ENCODE peak calls at places on chromosomes 4 and X, in seven cellular contexts. R is AG09309, W is esophagus squamous epithelium, E is upper lobe of left lung, J is fibroblast of pulmonary artery, T is lower lobe of right lung, K is neural progenitor cell. P is an unnamed sample.

GRCh38 chrX:151396042-151396826 is 772 bp upstream of the VMA21 start:
- DNase-seq in K (no peak), E (no peak), W (no peak), R (peak), J (no peak), T (peak), P (peak)

GRCh38 chrX:97096385-97096784 is 212.7 kb downstream of the RPA4 start:
- DNase-seq in R (no peak), E (no peak), K (no peak), J (peak), T (no peak), W (no peak), P (no peak)

GRCh38 chrX:73126240-73126639 is 46.9 kb upstream of the PABPC1L2A start:
- DNase-seq in J (no peak), T (no peak), R (no peak), W (no peak), E (no peak), K (no peak), P (no peak)

GRCh38 chr4:24067781-24068193 is 177.9 kb upstream of the PPARGC1A start:
- DNase-seq in J (peak), R (no peak), T (no peak), K (no peak), E (no peak), W (no peak), P (peak)

GRCh38 chr4:147526272-147526654 is 45.4 kb downstream of the EDNRA start:
- DNase-seq in R (no peak), T (no peak), W (no peak), K (peak), E (no peak), J (no peak), P (no peak)

GRCh38 chr4:23324291-23324690 is 565.6 kb downstream of the PPARGC1A start:
- DNase-seq in R (no peak), W (no peak), J (peak), K (no peak), E (no peak), T (no peak), P (no peak)

GRCh38 chrX:20967725-20968124 is 406.5 kb upstream of the CNKSR2 start:
- DNase-seq in T (no peak), W (no peak), E (no peak), R (no peak), K (no peak), J (no peak), P (no peak)

GRCh38 chrX:155148724-155149537 is 67.3 kb upstream of the VBP1 start:
- DNase-seq in T (no peak), K (peak), R (no peak), J (peak), W (no peak), E (no peak), P (peak)

GRCh38 chr4:109574443-109574850 is 14.4 kb downstream of the MCUB start:
- DNase-seq in J (peak), K (no peak), W (no peak), T (no peak), R (no peak), E (no peak), P (peak)

GRCh38 chr4:182862166-182862875 is 54.9 kb downstream of the DCTD start:
- DNase-seq in E (no peak), T (no peak), R (no peak), W (no peak), J (no peak), K (peak), P (no peak)

GRCh38 chr4:26583538-26583864 is 383 bp upstream of the TBC1D19 start:
- DNase-seq in T (no peak), R (no peak), J (no peak), K (no peak), W (no peak), E (no peak), P (no peak)

GRCh38 chr4:11471613-11472012 is 42.9 kb upstream of the HS3ST1 start:
- DNase-seq in E (no peak), W (peak), J (peak), T (no peak), R (no peak), K (no peak), P (no peak)

GRCh38 chrX:3136161-3136961 is 95.1 kb downstream of the ARSF start:
- DNase-seq in J (no peak), K (peak), R (no peak), E (no peak), W (no peak), T (no peak), P (no peak)

GRCh38 chr4:25172964-25173917 is 13.0 kb upstream of the SEPSECS start:
- DNase-seq in J (peak), W (no peak), R (peak), T (no peak), K (no peak), E (no peak), P (peak)

GRCh38 chr4:26226978-26227377 is 93.8 kb upstream of the RBPJ start:
- DNase-seq in R (no peak), J (no peak), T (no peak), K (no peak), W (no peak), E (no peak), P (no peak)

DNA sequence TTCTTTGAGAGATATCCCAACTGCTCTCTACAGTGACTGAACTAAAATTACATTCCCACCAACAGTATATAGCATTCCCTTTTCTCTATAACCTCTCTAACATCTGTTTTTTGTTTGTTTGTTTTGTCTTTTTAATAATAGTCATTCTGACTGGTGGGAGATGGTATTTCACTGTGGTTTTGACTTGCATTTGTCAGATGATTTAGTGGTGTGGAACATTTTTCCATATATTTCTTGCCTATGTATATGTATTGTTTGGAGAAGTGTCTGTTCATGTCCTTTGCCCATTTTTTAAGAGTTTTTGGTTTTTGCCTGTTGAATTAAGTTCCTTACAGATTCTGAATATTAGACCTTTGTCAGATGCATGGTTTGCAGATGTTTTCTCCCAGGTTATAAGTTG is 9.0 kb downstream of the USO1 start:
- DNase-seq in E (no peak), J (no peak), R (no peak), K (no peak), T (no peak), W (no peak), P (peak)
- H3K4me3 ChIP-seq in E (no peak), J (no peak), R (no peak), K (no peak), T (no peak), W (no peak), P (no peak)

DNA sequence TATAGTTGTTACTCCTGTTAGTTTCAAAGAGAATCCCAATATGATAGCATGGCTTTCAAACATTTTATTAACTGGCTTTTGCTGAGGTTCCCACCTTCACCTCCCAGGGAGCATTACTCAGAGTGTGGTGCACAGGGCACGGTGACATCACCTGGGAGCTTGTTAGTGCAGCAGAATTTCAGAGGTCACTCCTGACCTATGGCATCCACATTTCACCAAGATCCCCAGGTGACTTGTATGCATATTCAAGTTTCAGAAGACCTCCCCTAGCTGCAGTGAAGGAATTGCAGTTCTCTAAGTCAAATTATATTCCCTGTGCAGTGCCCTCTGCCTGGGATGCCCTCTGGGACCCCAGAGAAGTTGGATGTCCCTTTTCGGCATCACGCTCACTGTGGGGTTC is 29.7 kb upstream of the LNX1 start:
- DNase-seq in J (no peak), T (no peak), K (peak), W (no peak), E (no peak), R (no peak), P (peak)
- TF ChIP-seq CTCF in J (peak), T (no peak), K (peak), W (no peak), E (no peak), R (peak), P (peak)

GRCh38 chr4:52408037-52408436 is 251.1 kb downstream of the USP46 start:
- DNase-seq in K (no peak), E (no peak), R (no peak), T (no peak), J (no peak), W (no peak), P (no peak)
- H3K4me3 ChIP-seq in K (no peak), E (no peak), R (no peak), T (no peak), J (no peak), W (no peak), P (no peak)

GRCh38 chr4:125303821-125304220 is 10.9 kb upstream of the FAT4 start:
- DNase-seq in K (no peak), J (no peak), W (no peak), T (no peak), E (no peak), R (no peak), P (no peak)
- TF ChIP-seq CTCF in K (no peak), J (no peak), W (no peak), T (no peak), E (no peak), R (no peak), P (no peak)

DNA sequence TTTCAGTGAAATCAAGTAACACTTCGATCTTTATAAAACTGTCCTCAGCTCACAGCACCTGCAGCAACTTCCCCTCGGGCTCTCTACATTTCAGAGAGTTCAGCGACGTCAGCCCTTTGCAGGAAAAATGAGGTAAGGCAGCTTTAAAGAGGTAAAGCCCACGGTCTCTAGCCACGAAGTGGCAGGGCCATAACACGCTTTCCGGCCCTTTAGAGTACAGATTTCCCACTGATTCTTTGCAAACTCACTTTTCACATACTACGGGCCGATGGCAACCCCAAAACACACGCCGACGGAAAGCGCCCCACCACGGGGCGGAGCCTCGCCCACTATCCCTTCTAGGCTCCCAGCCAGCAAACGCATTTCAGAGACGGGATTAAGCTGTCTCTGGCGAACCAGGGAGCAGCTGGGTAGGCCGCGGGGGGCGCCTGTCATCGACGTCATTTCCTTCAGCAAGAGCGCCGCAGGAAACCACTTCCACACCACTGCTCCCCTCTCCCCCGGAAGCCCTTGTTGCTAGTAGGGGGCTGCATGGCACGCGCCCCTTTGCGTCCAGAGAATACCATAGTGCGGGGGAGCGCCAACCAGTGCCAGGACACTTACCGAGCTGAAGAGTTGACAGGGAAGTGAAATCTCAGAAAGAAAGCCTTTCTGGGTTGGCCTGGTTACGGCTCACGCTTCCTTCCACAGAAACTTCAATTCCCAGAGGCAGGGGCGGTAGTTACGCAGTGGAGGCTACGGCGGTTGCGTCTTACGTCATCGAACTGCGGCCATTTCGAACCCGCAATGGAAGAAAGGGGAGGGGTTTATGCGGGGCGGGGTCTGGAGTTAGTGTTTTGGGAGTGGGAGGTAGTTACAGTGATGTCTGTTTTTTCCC is at the start of gene TRMT10A:
- DNase-seq in T (peak), K (peak), J (peak), R (peak), W (peak), E (peak), P (peak)
- H3K4me3 ChIP-seq in T (peak), K (peak), J (peak), R (peak), W (peak), E (peak), P (peak)

P was measured in fibroblast of mammary gland.